ENCODE peak calls at places on chromosomes 2 and 18, in four cellular contexts. R is KG1, P is fibroblast of mammary gland, K is choroid plexus epithelial cell. D is an unnamed sample.
A peak's percentile ranks its signal among the peaks of the same experiment; 100 is the strongest.

GRCh38 chr18:69758458-69758857 is 189.2 kb downstream of the CD226 start:
- DNase-seq in R (no peak), P (peak; percentile 62), K (peak; percentile 14), D (no peak)

GRCh38 chr2:238528953-238529781 is 102.4 kb downstream of the ASB1 start:
- DNase-seq in R (no peak), P (peak; percentile 54), K (peak; percentile 69), D (peak; percentile 36)

GRCh38 chr2:29519996-29520395 is 401.4 kb downstream of the ALK start:
- DNase-seq in R (no peak), P (peak; percentile 64), K (peak; percentile 39), D (no peak)

GRCh38 chr2:12119841-12120240 is 373.4 kb downstream of the LPIN1 start:
- DNase-seq in R (no peak), P (peak; percentile 78), K (no peak), D (peak; percentile 33)

GRCh38 chr2:222320441-222321395 is 21.9 kb upstream of the PAX3 start:
- DNase-seq in R (no peak), P (no peak), K (peak; percentile 6), D (no peak)

GRCh38 chr2:62660582-62661262 is 44.8 kb upstream of the EHBP1 start:
- DNase-seq in R (no peak), P (peak; percentile 95), K (peak; percentile 98), D (peak; percentile 87)

GRCh38 chr2:120539937-120540718 is 194.2 kb downstream of the INHBB start:
- DNase-seq in R (no peak), P (peak; percentile 95), K (peak; percentile 98), D (peak; percentile 93)

GRCh38 chr2:12213222-12213621 is 466.8 kb downstream of the LPIN1 start:
- DNase-seq in R (no peak), P (no peak), K (peak; percentile 18), D (peak; percentile 1)

GRCh38 chr18:58860747-58861224 is 3.9 kb upstream of the ZNF532 start:
- DNase-seq in R (no peak), P (no peak), K (peak; percentile 33), D (no peak)

GRCh38 chr18:66993492-66993891 is 389.6 kb upstream of the CDH19 start:
- DNase-seq in R (no peak), P (no peak), K (no peak), D (peak; percentile 48)

GRCh38 chr18:58178476-58178875 is 134.4 kb downstream of the NEDD4L start:
- DNase-seq in R (no peak), P (no peak), K (no peak), D (no peak)

GRCh38 chr2:186460465-186460864 is 25.6 kb upstream of the ZC3H15 start:
- DNase-seq in R (no peak), P (peak; percentile 38), K (peak; percentile 38), D (peak; percentile 35)

GRCh38 chr2:62065243-62065642 is 130.7 kb upstream of the B3GNT2 start:
- DNase-seq in R (no peak), P (no peak), K (no peak), D (no peak)

D was measured in MCF 10A.